ENCODE peak calls at places on chromosomes 7 and 10, in ten cellular contexts. Q is prostate gland, N is heart left ventricle, R is IMR-90, W is body of pancreas, Z is ovary, C is A549, S is upper lobe of left lung, G is transverse colon, U is HepG2. Y is an unnamed sample.
A peak's percentile ranks its signal among the peaks of the same experiment; 100 is the strongest.

GRCh38 chr7:151590801-151591771 is 71.4 kb upstream of the RHEB start:
- DNase-seq in G (no peak), U (no peak), W (no peak), Q (no peak), Z (no peak), N (no peak), R (no peak), C (no peak), S (no peak), Y (no peak)

GRCh38 chr10:121062040-121062574 is 210.9 kb downstream of the WDR11 start:
- DNase-seq in N (no peak), Q (no peak), S (no peak), G (no peak), R (no peak), U (no peak), W (no peak), C (no peak), Z (no peak), Y (no peak)

GRCh38 chr7:48312151-48312550 is 140.9 kb downstream of the ABCA13 start:
- DNase-seq in N (no peak), U (no peak), G (no peak), Q (no peak), S (no peak), R (no peak), C (no peak), W (no peak), Z (no peak), Y (no peak)

GRCh38 chr10:78420946-78421732 is 387.5 kb downstream of the RPS24 start:
- DNase-seq in N (no peak), W (no peak), S (no peak), G (no peak), C (no peak), Z (no peak), U (no peak), Q (no peak), R (no peak), Y (no peak)

GRCh38 chr7:134792968-134793367 is 13.5 kb downstream of the CALD1 start:
- DNase-seq in C (no peak), Q (no peak), G (peak; percentile 13), R (peak; percentile 63), W (peak; percentile 16), U (no peak), S (peak; percentile 54), Z (no peak), N (peak; percentile 70), Y (no peak)

GRCh38 chr10:125961743-125962142 is 65.4 kb downstream of the FANK1 start:
- DNase-seq in R (no peak), S (no peak), Q (no peak), N (no peak), G (no peak), Z (no peak), C (no peak), U (no peak), W (no peak), Y (no peak)

GRCh38 chr10:6211341-6212265 is 8.9 kb downstream of the PFKFB3 start:
- DNase-seq in G (no peak), U (no peak), R (peak; percentile 46), S (peak; percentile 85), W (no peak), Z (peak; percentile 58), N (peak; percentile 49), Q (no peak), C (peak; percentile 59), Y (peak; percentile 56)

GRCh38 chr7:45026984-45027773 is 27.2 kb downstream of the CCM2 start:
- DNase-seq in Q (no peak), Z (no peak), U (peak; percentile 40), G (no peak), R (peak; percentile 64), S (no peak), N (no peak), C (no peak), W (no peak), Y (no peak)

GRCh38 chr10:11442001-11442773 is 169.3 kb downstream of the USP6NL start:
- DNase-seq in S (peak; percentile 41), Q (no peak), Z (no peak), W (no peak), R (no peak), G (no peak), U (no peak), C (no peak), N (no peak), Y (no peak)

GRCh38 chr10:35328404-35329037 is 7.8 kb upstream of the CCNY start:
- DNase-seq in W (no peak), G (no peak), S (no peak), Z (no peak), C (no peak), Q (no peak), N (no peak), R (peak; percentile 95), U (no peak), Y (no peak)

GRCh38 chr10:35326466-35327235 is 9.7 kb upstream of the CCNY start:
- DNase-seq in Z (no peak), W (no peak), U (no peak), G (no peak), R (peak; percentile 73), N (no peak), C (no peak), S (no peak), Q (no peak), Y (no peak)

GRCh38 chr10:35322636-35323035 is 13.7 kb upstream of the CCNY start:
- DNase-seq in S (no peak), R (no peak), U (no peak), Z (no peak), G (no peak), Q (no peak), W (no peak), C (no peak), N (no peak), Y (no peak)

GRCh38 chr10:35327770-35328403 is 8.4 kb upstream of the CCNY start:
- DNase-seq in N (no peak), S (no peak), G (no peak), Q (no peak), W (no peak), U (no peak), Z (no peak), R (no peak), C (no peak), Y (no peak)

DNA sequence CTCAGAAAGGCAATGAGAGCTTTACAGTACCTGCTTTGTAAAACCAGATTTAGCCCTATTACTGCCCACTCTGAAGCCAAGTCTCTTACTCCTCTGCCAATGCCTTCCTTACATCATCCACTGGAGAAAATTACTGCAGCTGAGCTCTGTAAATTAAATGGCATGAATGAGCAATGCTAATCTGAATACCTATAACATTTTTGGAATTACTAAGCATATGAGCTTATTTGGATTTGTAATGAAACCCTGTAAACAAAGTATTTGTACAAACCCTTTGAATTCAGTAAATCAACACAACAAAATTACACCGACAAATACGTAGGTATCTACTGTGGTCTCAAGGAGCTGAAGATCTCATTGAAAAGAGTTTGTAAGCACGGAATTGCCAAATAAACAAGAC is 12.1 kb upstream of the CCNY start:
- DNase-seq in W (no peak), G (no peak), N (no peak), Z (no peak), S (no peak), Q (no peak), U (no peak), C (no peak), R (peak; percentile 72), Y (no peak)
- TF ChIP-seq POLR2A in W (no peak), G (no peak), N (no peak), Z (no peak), S (no peak), Q (no peak), U (no peak), C (no peak), R (no peak), Y (no peak)

DNA sequence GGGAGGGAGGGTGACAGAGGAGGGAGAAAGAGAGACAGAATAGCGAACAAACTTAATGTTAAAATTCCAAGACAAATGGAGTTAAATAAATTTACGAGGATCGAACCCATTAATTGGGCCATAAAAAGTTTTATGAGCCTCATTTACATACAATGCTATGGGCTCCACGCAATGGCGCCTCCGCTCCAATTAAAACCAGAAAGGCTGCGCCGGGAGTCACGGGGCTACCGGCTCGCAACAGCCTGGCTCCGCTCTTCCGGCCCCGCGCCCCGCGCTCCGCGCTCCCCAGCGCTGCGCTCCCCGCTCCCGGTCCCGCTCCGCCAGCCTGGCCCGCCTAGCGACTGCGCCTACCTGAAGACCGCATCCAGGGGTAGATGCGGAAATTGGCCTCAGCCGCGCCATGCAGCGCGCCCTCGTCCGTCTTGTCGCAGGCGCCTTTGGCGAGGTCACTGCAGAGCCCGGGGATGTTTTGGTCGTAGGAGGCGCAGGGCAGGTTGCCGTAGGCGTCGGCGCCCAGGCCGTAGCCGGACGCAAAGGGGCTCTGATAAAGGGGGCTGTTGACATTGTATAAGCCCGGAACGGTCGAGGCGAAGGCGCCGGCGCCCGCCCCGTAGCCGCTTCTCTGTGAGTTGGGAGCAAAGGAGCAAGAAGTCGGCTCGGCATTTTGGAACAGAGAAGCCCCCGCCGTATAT is 513 bp downstream of the HOXA7 start:
- DNase-seq in U (no peak), S (peak; percentile 87), G (peak; percentile 70), Q (no peak), C (peak; percentile 41), Z (no peak), R (no peak), N (no peak), W (peak; percentile 7), Y (peak; percentile 45)
- H3K4me3 ChIP-seq in U (peak overlapping the region; percentile 40), S (peak overlapping the region; percentile 56), G (peak overlapping the region; percentile 60), Q (peak overlapping the region; percentile 64), C (peak overlapping the region; percentile 51), Z (peak overlapping the region; percentile 61), R (peak overlapping the region; percentile 69), N (peak overlapping the region; percentile 21), W (no peak overlapping the region), Y (peak overlapping the region; percentile 63)

GRCh38 chr7:66699998-66700397 is 40.5 kb upstream of the RABGEF1 start:
- DNase-seq in Q (no peak), U (no peak), R (no peak), Z (peak; percentile 65), N (peak; percentile 59), G (peak; percentile 25), S (no peak), C (no peak), W (no peak), Y (no peak)
- H3K27ac ChIP-seq in Q (no peak overlapping the region), U (no peak overlapping the region), R (no peak overlapping the region), Z (no peak overlapping the region), N (no peak overlapping the region), G (peak overlapping the region; percentile 51), S (no peak overlapping the region), C (no peak overlapping the region), W (no peak overlapping the region), Y (no peak overlapping the region)

DNA sequence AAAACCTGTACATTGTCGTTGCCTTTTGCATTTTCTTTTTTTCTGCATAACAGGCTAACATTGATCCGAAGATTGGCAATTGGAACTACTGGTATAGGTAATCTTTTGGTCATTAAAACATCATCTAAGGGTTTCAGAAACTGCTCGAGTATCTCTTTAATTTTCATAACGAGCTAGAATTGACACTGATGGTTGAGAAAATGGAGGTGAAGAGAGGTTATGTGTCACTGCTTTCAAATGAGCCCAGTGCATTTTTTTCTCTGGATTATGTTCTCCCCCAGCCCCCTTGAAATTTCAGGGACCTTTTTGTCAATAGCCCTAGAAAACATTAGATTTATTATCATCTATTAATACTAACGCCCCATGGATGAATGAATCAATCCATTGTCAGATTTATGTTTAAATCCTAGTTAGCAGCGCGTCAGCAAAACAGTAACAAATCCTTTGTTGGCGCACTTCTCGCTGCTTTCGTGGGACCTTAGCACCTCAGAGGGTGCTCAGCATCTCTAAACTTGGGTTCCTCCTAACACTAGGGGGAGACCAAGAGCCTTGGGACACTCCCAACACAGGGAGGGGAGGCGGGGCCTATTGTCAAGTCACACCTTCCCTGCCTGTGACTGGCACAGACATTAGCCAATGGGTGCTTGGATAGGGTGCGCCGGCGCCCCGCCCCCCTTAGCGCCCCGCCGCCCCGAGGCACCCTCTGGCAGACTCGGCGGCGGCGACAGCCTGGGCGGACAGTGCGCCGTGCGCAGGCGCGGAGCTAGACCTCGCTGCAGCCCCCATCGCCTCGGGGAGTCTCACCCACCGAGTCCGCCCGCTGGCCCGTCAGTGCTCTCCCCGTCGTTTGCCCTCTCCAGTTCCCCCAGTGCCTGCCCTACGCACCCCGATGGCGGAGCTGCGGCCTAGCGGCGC is at the start of gene SUFU:
- DNase-seq in N (peak; percentile 98), W (peak; percentile 99), U (peak; percentile 98), S (peak; percentile 99), Q (peak; percentile 99), Z (peak; percentile 99), C (peak; percentile 99), G (peak; percentile 99), R (peak; percentile 99), Y (peak; percentile 98)
- TF ChIP-seq POLR2A in N (peak; percentile 85), W (no peak), U (peak; percentile 55), S (no peak), Q (peak; percentile 91), Z (no peak), C (peak; percentile 96), G (peak; percentile 55), R (peak; percentile 67), Y (peak; percentile 79)

Y was measured in gastrocnemius medialis.